ENCODE peak calls at places on chromosomes 16 and 17, in ten cellular contexts. I, W, C, N, V, B, S, T, J and F are unnamed samples.

GRCh38 chr16:83891742-83892141 is 7.2 kb upstream of the MLYCD start:
- DNase-seq in S (no peak), C (no peak), W (no peak), J (no peak), V (no peak), T (no peak), B (no peak), N (no peak), I (no peak), F (no peak)

GRCh38 chr17:77602062-77602746 is 356.3 kb upstream of the TNRC6C start:
- DNase-seq in V (peak; percentile 78), N (peak; percentile 27), B (no peak), S (no peak), T (peak; percentile 73), J (peak; percentile 40), W (peak; percentile 92), C (no peak), I (peak; percentile 79), F (peak; percentile 75)

GRCh38 chr17:78653382-78653781 is 76.2 kb upstream of the DNAH17 start:
- DNase-seq in N (no peak), B (no peak), W (no peak), V (no peak), C (no peak), T (no peak), S (no peak), I (no peak), J (no peak), F (no peak)

GRCh38 chr17:80782536-80783427 is 208.9 kb upstream of the CHMP6 start:
- DNase-seq in N (no peak), S (no peak), I (no peak), T (no peak), W (no peak), B (no peak), J (no peak), C (no peak), V (no peak), F (no peak)

GRCh38 chr17:42980766-42981397 is 517 bp downstream of the RUNDC1 start:
- DNase-seq in T (peak; percentile 72), I (no peak), J (peak; percentile 91), W (peak; percentile 34), V (peak; percentile 42), C (peak; percentile 24), S (no peak), N (peak; percentile 61), B (peak; percentile 31), F (no peak)

GRCh38 chr16:72284042-72284789 is 112.3 kb upstream of the PMFBP1 start:
- DNase-seq in J (no peak), N (no peak), B (no peak), S (no peak), V (no peak), W (no peak), I (no peak), T (no peak), C (no peak), F (no peak)

GRCh38 chr17:76918811-76919210 is 50.6 kb downstream of the MGAT5B start:
- DNase-seq in I (no peak), S (no peak), W (no peak), N (no peak), T (no peak), B (no peak), J (no peak), C (no peak), V (no peak), F (no peak)

GRCh38 chr17:76080207-76080933 is 1.4 kb downstream of the ZACN start:
- DNase-seq in I (no peak), J (no peak), T (no peak), B (no peak), N (no peak), C (no peak), W (no peak), V (no peak), S (no peak), F (no peak)

GRCh38 chr16:31130899-31131298 is 4.6 kb downstream of the PRSS8 start:
- DNase-seq in W (no peak), V (no peak), S (no peak), N (peak; percentile 95), C (no peak), I (no peak), B (no peak), J (no peak), T (no peak), F (no peak)

GRCh38 chr17:9363440-9364350 is 211.9 kb downstream of the STX8 start:
- DNase-seq in B (peak; percentile 7), C (no peak), V (no peak), J (no peak), S (peak; percentile 21), N (no peak), I (no peak), W (no peak), T (no peak), F (no peak)

GRCh38 chr17:3890082-3890892 is 2.6 kb downstream of the CAMKK1 start:
- DNase-seq in V (peak; percentile 55), I (peak; percentile 36), J (no peak), S (peak; percentile 97), B (peak; percentile 52), T (peak; percentile 71), C (no peak), N (peak; percentile 41), W (peak; percentile 70), F (peak; percentile 93)

GRCh38 chr17:3887811-3888210 is 5.0 kb downstream of the CAMKK1 start:
- DNase-seq in T (no peak), S (no peak), I (no peak), J (no peak), B (no peak), V (no peak), C (no peak), N (no peak), W (no peak), F (no peak)

GRCh38 chr17:3889613-3890012 is 3.2 kb downstream of the CAMKK1 start:
- DNase-seq in S (no peak), I (no peak), B (no peak), N (no peak), C (no peak), T (no peak), W (no peak), J (no peak), V (no peak), F (no peak)

GRCh38 chr17:3887394-3887793 is 5.5 kb downstream of the CAMKK1 start:
- DNase-seq in S (no peak), W (no peak), V (no peak), J (no peak), C (no peak), B (no peak), N (no peak), I (no peak), T (no peak), F (no peak)

GRCh38 chr17:3888343-3889171 is 4.3 kb downstream of the CAMKK1 start:
- DNase-seq in N (peak; percentile 81), T (peak; percentile 87), I (peak; percentile 71), C (no peak), B (peak; percentile 72), J (no peak), V (peak; percentile 88), S (peak; percentile 91), W (peak; percentile 80), F (peak; percentile 93)
- TF ChIP-seq POLR2A in N (no peak), T (no peak), I (no peak), C (no peak), B (peak; percentile 8), J (no peak), V (peak; percentile 33), S (no peak), W (peak; percentile 67), F (no peak)

DNA sequence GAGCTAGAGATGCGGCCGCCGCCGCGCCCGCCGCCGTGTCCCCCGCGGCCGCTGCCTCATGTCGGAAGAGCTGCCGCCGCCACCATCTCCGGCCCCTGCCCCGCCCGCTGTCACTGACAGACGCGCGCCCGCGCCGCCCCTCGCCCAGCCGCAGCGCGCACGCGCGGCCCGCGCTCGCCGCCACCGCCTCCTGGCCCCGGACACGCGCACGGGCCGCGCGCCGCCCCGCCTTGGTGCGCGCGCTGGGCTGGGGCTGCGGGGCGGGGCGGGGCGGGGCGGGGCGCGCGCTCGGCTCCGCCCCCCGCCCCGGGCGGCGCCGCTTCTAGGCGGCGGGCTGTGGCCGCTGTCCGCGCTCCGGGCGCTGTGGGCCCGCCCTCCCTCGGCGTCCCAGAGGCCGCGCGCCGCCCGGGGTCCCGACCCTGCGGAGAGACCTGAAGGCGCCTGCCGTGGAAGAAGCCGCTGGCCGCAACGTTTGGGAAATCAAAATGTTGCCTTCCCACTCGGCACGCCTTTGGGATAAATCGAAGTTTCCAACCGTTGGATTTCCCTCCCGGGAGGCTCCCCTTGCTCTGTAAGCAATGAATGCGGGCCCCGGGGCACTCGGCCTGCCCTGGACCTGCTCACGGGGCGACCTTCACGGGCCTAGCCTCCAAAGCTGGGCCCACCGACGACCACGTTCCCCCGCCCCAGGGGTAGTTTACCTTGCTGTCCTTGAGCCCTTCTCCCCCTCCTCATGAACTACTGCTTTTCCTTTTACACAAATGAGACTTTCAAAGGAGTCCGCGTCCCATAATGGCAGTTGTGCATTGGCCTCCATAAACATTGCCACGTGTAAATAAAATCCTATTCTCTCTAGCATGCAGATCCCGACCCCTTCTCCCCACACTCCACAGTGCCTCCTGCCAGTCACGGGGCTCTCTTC is at the start of gene ADCY9:
- DNase-seq in I (peak; percentile 40), S (peak; percentile 93), W (peak; percentile 74), N (peak; percentile 80), B (peak; percentile 16), J (peak; percentile 94), V (peak; percentile 87), C (no peak), T (peak; percentile 87), F (peak; percentile 77)
- TF ChIP-seq POLR2A in I (no peak), S (peak; percentile 77), W (peak; percentile 81), N (no peak), B (peak; percentile 61), J (no peak), V (peak; percentile 55), C (no peak), T (no peak), F (no peak)

DNA sequence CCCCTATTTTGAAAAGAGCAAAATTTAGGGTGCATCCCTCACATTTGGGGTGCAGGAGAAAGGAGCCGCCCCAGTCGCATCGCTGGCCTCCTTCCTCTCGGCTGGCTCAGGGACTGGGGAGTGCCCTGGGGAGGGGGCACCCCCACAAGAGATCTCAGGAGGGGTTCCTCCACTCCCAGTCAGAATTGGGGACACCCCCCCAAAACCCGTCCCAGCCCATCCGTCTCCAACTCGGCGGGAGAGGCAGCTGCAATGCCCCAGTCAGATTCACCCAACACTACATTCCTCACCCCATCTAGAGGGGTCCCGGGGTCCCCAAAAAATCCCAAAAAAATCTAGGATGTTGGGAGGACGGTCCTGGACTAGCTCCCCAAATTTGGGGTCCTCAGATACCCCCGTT is 3.4 kb upstream of the BCL6B start:
- DNase-seq in V (no peak), I (no peak), C (no peak), N (no peak), S (no peak), W (no peak), T (no peak), J (peak; percentile 75), B (no peak), F (no peak)
- TF ChIP-seq POLR2A in V (no peak), I (no peak), C (no peak), N (no peak), S (no peak), W (no peak), T (no peak), J (no peak), B (no peak), F (no peak)

DNA sequence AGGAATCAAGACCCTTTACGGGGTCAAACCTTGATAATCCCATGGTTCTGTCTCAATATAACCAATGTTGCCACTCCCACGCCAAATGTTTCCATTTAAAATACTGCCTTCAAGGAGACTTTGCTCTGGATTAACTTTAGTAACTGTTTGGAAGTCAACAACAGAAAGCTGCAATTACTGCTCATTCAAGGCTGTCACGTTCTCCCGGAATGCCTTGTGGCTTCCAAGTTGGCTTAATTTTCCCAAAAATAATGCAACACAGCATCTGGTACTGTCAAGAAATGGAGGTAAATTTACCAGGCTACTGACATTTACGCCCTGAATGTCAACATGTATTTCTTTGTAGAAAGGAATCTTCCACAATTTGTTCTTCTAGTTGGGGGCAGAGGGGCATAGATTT is 38.2 kb downstream of the GPRC5B start:
- DNase-seq in B (no peak), T (no peak), J (no peak), N (no peak), S (no peak), C (no peak), I (no peak), V (no peak), W (no peak), F (no peak)
- TF ChIP-seq POLR2A in B (no peak), T (no peak), J (no peak), N (no peak), S (no peak), C (no peak), I (no peak), V (no peak), W (no peak), F (no peak)